ENCODE peak calls at places on chromosomes 6 and 20, in four cellular contexts. Y is tibial nerve, D is mesenchymal stem cell, Z is dorsolateral prefrontal cortex. O is an unnamed sample.

GRCh38 chr6:113630738-113631535 is 226.2 kb upstream of the MARCKS start:
- DNase-seq in Y (no peak), Z (no peak), D (peak; percentile 94), O (no peak)

GRCh38 chr6:106684011-106684410 is 54.6 kb downstream of the QRSL1 start:
- DNase-seq in Y (no peak), Z (no peak), D (no peak), O (no peak)

GRCh38 chr6:75436869-75437268 is 56.7 kb downstream of the FILIP1 start:
- DNase-seq in Z (no peak), Y (peak; percentile 23), D (no peak), O (no peak)

GRCh38 chr6:1263039-1263849 is 48.7 kb upstream of the FOXQ1 start:
- DNase-seq in Y (no peak), D (peak; percentile 5), Z (no peak), O (no peak)

GRCh38 chr20:33298391-33298790 is 15.4 kb downstream of the BPIFB1 start:
- DNase-seq in Y (no peak), Z (no peak), D (no peak), O (no peak)

GRCh38 chr20:4070323-4071176 is 55.2 kb upstream of the RNF24 start:
- DNase-seq in D (no peak), Y (no peak), Z (no peak), O (no peak)

GRCh38 chr20:47205577-47206123 is 150.8 kb downstream of the ZMYND8 start:
- DNase-seq in Z (no peak), D (peak; percentile 74), Y (peak; percentile 39), O (peak; percentile 37)

GRCh38 chr20:17202668-17203067 is 24.2 kb upstream of the PCSK2 start:
- DNase-seq in Y (no peak), Z (no peak), D (no peak), O (peak; percentile 27)

GRCh38 chr6:4613795-4614194 is 162.4 kb upstream of the CDYL start:
- DNase-seq in Z (no peak), D (no peak), Y (no peak), O (no peak)

GRCh38 chr20:44031822-44032582 is 117.3 kb downstream of the TOX2 start:
- DNase-seq in Z (no peak), Y (no peak), D (no peak), O (no peak)

GRCh38 chr6:108337721-108338120 is 42.9 kb downstream of the AFG1L start:
- DNase-seq in D (no peak), Z (no peak), Y (no peak), O (no peak)

GRCh38 chr20:6767536-6768227 is at the start of gene BMP2:
- DNase-seq in Y (peak; percentile 12), Z (peak; percentile 44), D (peak; percentile 74), O (no peak)

GRCh38 chr20:53939554-53940355 is 130.6 kb downstream of the BCAS1 start:
- DNase-seq in D (peak; percentile 96), Z (peak; percentile 79), Y (peak; percentile 97), O (peak; percentile 91)

GRCh38 chr6:142569676-142570075 is 267.9 kb downstream of the ADGRG6 start:
- DNase-seq in Y (no peak), Z (no peak), D (peak; percentile 18), O (no peak)

GRCh38 chr20:25256226-25256859 is 8.5 kb downstream of the PYGB start:
- DNase-seq in Z (no peak), D (no peak), Y (no peak), O (no peak)

GRCh38 chr20:63208346-63208924 is 7.5 kb downstream of the YTHDF1 start:
- DNase-seq in D (no peak), Y (no peak), Z (no peak), O (no peak)

GRCh38 chr20:56708991-56709390 is 79.9 kb downstream of the TFAP2C start:
- DNase-seq in Z (no peak), Y (no peak), D (no peak), O (no peak)

GRCh38 chr6:4941782-4942672 is 61.8 kb downstream of the RPP40 start:
- DNase-seq in Y (no peak), Z (no peak), D (peak; percentile 95), O (no peak)

GRCh38 chr6:55827818-55828522 is 47.4 kb downstream of the BMP5 start:
- DNase-seq in Y (no peak), D (no peak), Z (no peak), O (no peak)

GRCh38 chr20:59412896-59413295 is 112.5 kb downstream of the EDN3 start:
- DNase-seq in Z (no peak), Y (no peak), D (no peak), O (peak; percentile 27)

GRCh38 chr6:48757661-48758060 is 646.7 kb upstream of the PTCHD4 start:
- DNase-seq in D (no peak), Y (no peak), Z (no peak), O (no peak)

GRCh38 chr6:56959938-56960337 is 5.0 kb downstream of the BEND6 start:
- DNase-seq in Z (no peak), D (peak; percentile 28), Y (no peak), O (no peak)

GRCh38 chr20:3797226-3797545 is 1.1 kb downstream of the CDC25B start:
- DNase-seq in Y (no peak), D (no peak), Z (no peak), O (no peak)

GRCh38 chr20:31871602-31871954 is 1.1 kb downstream of the TTLL9 start:
- DNase-seq in Y (no peak), Z (no peak), D (no peak), O (no peak)
- H3K4me3 ChIP-seq in Y (no peak overlapping the region), Z (no peak overlapping the region), D (no peak overlapping the region), O (no peak overlapping the region)

GRCh38 chr6:128339635-128340436 is 180.6 kb downstream of the PTPRK start:
- DNase-seq in Y (no peak), D (peak; percentile 81), Z (no peak), O (no peak)
- H3K27ac ChIP-seq in Y (no peak overlapping the region), D (no peak overlapping the region), Z (no peak overlapping the region), O (no peak overlapping the region)

GRCh38 chr6:157089258-157089657 is 234.1 kb downstream of the TMEM242 start:
- DNase-seq in Z (no peak), Y (no peak), D (peak; percentile 51), O (peak; percentile 50)
- H3K4me3 ChIP-seq in Z (no peak overlapping the region), Y (no peak overlapping the region), D (no peak overlapping the region), O (no peak overlapping the region)

DNA sequence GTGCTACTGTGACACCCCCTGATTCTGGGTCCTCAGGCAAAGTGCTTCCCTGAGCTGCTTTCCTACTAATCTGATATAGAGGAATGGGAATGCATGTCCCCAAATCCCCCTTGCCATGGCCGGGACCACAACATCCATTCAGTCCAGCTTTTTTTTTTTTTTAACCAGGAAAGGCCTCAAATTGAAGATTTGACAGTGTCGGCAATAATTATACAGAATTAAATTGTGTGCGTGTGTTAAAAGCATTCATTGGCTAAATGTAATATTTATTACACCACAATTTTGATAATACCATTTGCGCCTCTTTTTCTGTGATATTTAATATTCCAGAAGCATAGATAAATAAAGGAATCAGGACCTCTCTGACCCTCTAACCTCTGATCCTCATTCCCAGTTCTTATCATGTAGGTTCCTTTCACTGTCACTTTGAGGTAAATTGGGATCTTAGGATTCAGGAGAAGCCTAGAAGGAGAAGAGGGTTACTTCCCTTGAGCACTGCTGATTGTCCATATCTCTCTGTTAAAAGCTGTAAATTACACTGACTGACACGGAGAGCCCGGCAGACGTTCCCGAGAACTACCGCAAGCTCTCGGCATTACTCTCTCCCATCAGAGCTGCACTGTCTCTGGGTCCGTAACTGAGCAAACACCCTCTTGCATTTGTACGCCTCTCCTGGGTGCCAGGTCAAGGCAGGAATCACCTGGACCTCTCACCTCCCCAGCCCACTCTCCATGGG is 29.3 kb upstream of the MAFB start:
- DNase-seq in Z (no peak), D (no peak), Y (no peak), O (no peak)
- H3K27ac ChIP-seq in Z (no peak overlapping the region), D (no peak overlapping the region), Y (no peak overlapping the region), O (no peak overlapping the region)

GRCh38 chr6:11999245-11999644 is 12.9 kb upstream of the HIVEP1 start:
- DNase-seq in D (no peak), Z (no peak), Y (no peak), O (no peak)
- H3K4me3 ChIP-seq in D (no peak overlapping the region), Z (no peak overlapping the region), Y (no peak overlapping the region), O (no peak overlapping the region)

GRCh38 chr6:134138226-134138975 is 86.0 kb upstream of the SLC2A12 start:
- DNase-seq in D (no peak), Y (no peak), Z (no peak), O (no peak)
- H3K27ac ChIP-seq in D (no peak overlapping the region), Y (no peak overlapping the region), Z (peak overlapping the region; percentile 10), O (no peak overlapping the region)

GRCh38 chr6:133887478-133887877 is 1.4 kb upstream of the TCF21 start:
- DNase-seq in Y (no peak), D (no peak), Z (no peak), O (no peak)

GRCh38 chr6:133891814-133892443 is 3.0 kb downstream of the TCF21 start:
- DNase-seq in D (no peak), Z (no peak), Y (no peak), O (no peak)

GRCh38 chr6:133890941-133891813 is 2.3 kb downstream of the TCF21 start:
- DNase-seq in Y (no peak), D (peak; percentile 66), Z (no peak), O (no peak)

GRCh38 chr6:133889557-133890301 is 816 bp downstream of the TCF21 start:
- DNase-seq in Z (no peak), D (peak; percentile 74), Y (no peak), O (no peak)

DNA sequence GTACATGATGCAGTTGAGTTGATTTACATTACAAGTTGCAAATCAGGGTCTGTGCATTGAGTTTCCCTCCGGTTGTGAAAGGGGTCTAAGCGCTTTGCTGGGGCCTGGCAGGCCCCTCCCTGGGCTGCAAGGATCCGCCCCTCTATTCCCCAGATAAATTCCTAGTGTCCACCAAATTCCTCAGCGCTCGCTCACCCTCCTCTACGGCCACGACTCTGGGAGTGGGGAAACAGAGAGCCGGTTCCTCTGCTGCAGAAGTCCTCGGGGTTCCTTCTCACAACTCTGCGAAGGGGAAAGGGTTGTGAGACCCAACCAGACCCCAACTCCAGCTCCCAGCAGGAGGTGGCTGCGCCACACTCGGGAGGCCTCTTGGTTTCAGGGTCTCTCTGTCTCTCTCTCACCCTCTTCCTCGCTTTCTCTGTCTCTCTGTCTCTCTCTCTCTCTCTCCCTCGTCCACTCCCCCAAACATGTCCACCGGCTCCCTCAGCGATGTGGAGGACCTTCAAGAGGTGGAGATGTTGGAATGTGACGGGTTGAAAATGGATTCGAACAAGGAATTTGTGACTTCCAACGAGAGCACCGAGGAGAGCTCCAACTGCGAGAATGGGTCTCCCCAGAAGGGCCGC is at the start of gene TCF21:
- DNase-seq in Y (no peak), D (peak; percentile 92), Z (no peak), O (no peak)
- H3K4me3 ChIP-seq in Y (no peak within 1 kb of the TSS), D (peak within 1 kb of the TSS; percentile 83), Z (no peak within 1 kb of the TSS), O (peak within 1 kb of the TSS; percentile 49)

GRCh38 chr6:42431356-42431755 is 20.4 kb downstream of the TRERF1 start:
- DNase-seq in D (no peak), Z (no peak), Y (no peak), O (no peak)

GRCh38 chr6:42429836-42430235 is 21.9 kb downstream of the TRERF1 start:
- DNase-seq in Y (no peak), D (no peak), Z (no peak), O (no peak)

GRCh38 chr6:42429042-42429574 is 22.6 kb downstream of the TRERF1 start:
- DNase-seq in Z (no peak), Y (no peak), D (no peak), O (no peak)

GRCh38 chr6:42426191-42426590 is 25.5 kb downstream of the TRERF1 start:
- DNase-seq in D (no peak), Y (no peak), Z (no peak), O (no peak)

GRCh38 chr6:42428326-42429041 is 23.2 kb downstream of the TRERF1 start:
- DNase-seq in Z (no peak), Y (no peak), D (no peak), O (no peak)
- H3K27ac ChIP-seq in Z (no peak overlapping the region), Y (peak overlapping the region; percentile 13), D (no peak overlapping the region), O (no peak overlapping the region)

GRCh38 chr20:32188376-32189122 is 19.0 kb downstream of the PLAGL2 start:
- DNase-seq in D (no peak), Y (no peak), Z (no peak), O (no peak)
- H3K4me3 ChIP-seq in D (no peak overlapping the region), Y (no peak overlapping the region), Z (peak overlapping the region; percentile 76), O (no peak overlapping the region)

O was measured in iPS DF 6.9.